ENCODE peak calls at places on chromosome 12, in seven cellular contexts. B is A549, G is H9, H is mucosa of descending colon, C is left lung, F is transverse colon, K is IMR-90. P is an unnamed sample. For H3K4me1, the result is how much of the 10 kb centered on the place peaks cover.

GRCh38 chr12:39329015-39329414 is 113.9 kb downstream of the KIF21A start:
- DNase-seq in B (no peak), G (no peak), H (no peak), C (no peak), F (no peak), K (no peak), P (no peak)

GRCh38 chr12:99911967-99912366 is 72.8 kb downstream of the ANKS1B start:
- DNase-seq in B (no peak), G (no peak), H (no peak), C (no peak), F (no peak), K (no peak), P (no peak)

GRCh38 chr12:69712826-69713225 is 13.7 kb upstream of the BEST3 start:
- DNase-seq in B (no peak), G (no peak), H (no peak), C (no peak), F (no peak), K (no peak), P (no peak)

GRCh38 chr12:105229446-105229845 is 6.5 kb downstream of the APPL2 start:
- DNase-seq in B (no peak), G (no peak), H (no peak), C (no peak), F (no peak), K (peak), P (peak)

GRCh38 chr12:123089631-123090353 is 61.1 kb downstream of the PITPNM2 start:
- DNase-seq in B (peak), G (no peak), H (no peak), C (no peak), F (no peak), K (peak), P (no peak)

GRCh38 chr12:50765325-50765911 is 1.5 kb downstream of the ATF1 start:
- DNase-seq in B (peak), G (peak), H (no peak), C (no peak), F (peak), K (peak), P (peak)

GRCh38 chr12:57757771-57758170 is 2.9 kb downstream of the MARCHF9 start:
- DNase-seq in B (no peak), G (no peak), H (no peak), C (no peak), F (no peak), K (no peak), P (no peak)

GRCh38 chr12:91172051-91172450 is 10.6 kb downstream of the DCN start:
- DNase-seq in B (no peak), G (no peak), H (no peak), C (no peak), F (no peak), K (no peak), P (no peak)

GRCh38 chr12:45426294-45426693 is 210.4 kb downstream of the ANO6 start:
- DNase-seq in B (no peak), G (no peak), H (no peak), C (no peak), F (no peak), K (no peak), P (no peak)

GRCh38 chr12:2411586-2412304 is 359.0 kb downstream of the CACNA1C start:
- DNase-seq in B (no peak), G (peak), H (no peak), C (no peak), F (no peak), K (no peak), P (no peak)

GRCh38 chr12:26906704-26907103 is 31.1 kb downstream of the INTS13 start:
- DNase-seq in B (no peak), G (no peak), H (no peak), C (no peak), F (no peak), K (no peak), P (no peak)

GRCh38 chr12:56219840-56220239 is 1.9 kb downstream of the RNF41 start:
- DNase-seq in B (no peak), G (no peak), H (no peak), C (no peak), F (no peak), K (no peak), P (no peak)

GRCh38 chr12:46154221-46154975 is 114.4 kb downstream of the SLC38A1 start:
- DNase-seq in B (peak), G (no peak), H (no peak), C (no peak), F (no peak), K (peak), P (no peak)

GRCh38 chr12:32535260-32535999 is 136.1 kb downstream of the FGD4 start:
- DNase-seq in B (peak), G (peak), H (peak), C (peak), F (peak), K (peak), P (peak)

GRCh38 chr12:34108405-34108803 is 86.1 kb downstream of the ALG10 start:
- DNase-seq in B (no peak), G (no peak), H (no peak), C (no peak), F (no peak), K (no peak), P (no peak)

GRCh38 chr12:38156497-38157245 is 159.9 kb upstream of the ALG10B start:
- DNase-seq in B (no peak), G (peak), H (no peak), C (no peak), F (no peak), K (no peak), P (peak)

GRCh38 chr12:98698603-98699463 is 53.7 kb downstream of the APAF1 start:
- DNase-seq in B (peak), G (no peak), H (peak), C (peak), F (peak), K (peak), P (peak)

GRCh38 chr12:9794484-9795063 is 32.7 kb upstream of the KLRF1 start:
- DNase-seq in B (no peak), G (no peak), H (no peak), C (no peak), F (no peak), K (no peak), P (no peak)
- H3K4me1 ChIP-seq in B (under half), G (under half), H (under half), C (under half), F (under half), K (under half), P (under half)

DNA sequence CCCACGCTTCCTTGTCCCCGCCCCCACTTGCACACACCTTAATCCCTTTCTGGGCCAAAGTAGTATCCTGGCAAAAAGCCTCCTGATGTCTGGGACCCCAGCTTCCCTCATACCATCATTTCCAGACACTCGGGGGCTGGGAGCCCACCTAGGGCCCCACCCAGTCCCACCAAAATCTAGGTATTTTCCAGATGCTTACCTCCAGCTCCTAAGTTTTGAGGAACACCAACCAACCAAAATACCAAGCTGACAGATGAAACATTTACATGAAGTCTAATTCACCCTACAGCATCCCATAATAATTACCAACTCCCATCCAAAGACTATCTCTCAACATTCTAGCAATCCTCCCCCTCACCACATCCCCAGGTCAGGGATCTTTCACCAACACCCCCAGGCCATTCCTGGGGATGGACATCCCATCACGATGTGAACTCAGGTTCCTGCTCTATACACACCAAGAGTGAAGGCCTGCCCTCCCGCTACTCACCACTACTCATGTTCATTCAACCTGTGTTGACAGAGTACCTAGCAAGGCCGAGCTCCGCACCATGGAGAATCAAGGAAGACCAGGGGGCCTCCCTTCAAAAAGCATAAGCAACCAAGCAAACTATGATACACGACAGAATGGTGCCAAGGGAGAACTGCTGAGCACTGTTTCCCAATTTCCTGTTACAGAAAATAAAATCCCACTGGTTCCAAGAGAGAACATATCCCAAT is 1.6 kb upstream of the CHD4 start:
- DNase-seq in B (peak), G (peak), H (peak), C (peak), F (no peak), K (no peak), P (no peak)
- H3K4me1 ChIP-seq in B (under half), G (under half), H (under half), C (under half), F (half or more), K (under half), P (under half)

GRCh38 chr12:25200703-25201102 is 5.7 kb downstream of the ETFRF1 start:
- DNase-seq in B (no peak), G (no peak), H (no peak), C (no peak), F (no peak), K (peak), P (no peak)

GRCh38 chr12:25195056-25195971 is at the start of the genes DNAI7 and ETFRF1:
- DNase-seq in B (peak), G (peak), H (peak), C (peak), F (peak), K (peak), P (peak)

GRCh38 chr12:25194722-25195055 is 271 bp downstream of the DNAI7 start:
- DNase-seq in B (no peak), G (no peak), H (no peak), C (no peak), F (no peak), K (no peak), P (no peak)

GRCh38 chr12:25194211-25194610 is 749 bp downstream of the DNAI7 start:
- DNase-seq in B (no peak), G (no peak), H (no peak), C (no peak), F (no peak), K (no peak), P (no peak)

DNA sequence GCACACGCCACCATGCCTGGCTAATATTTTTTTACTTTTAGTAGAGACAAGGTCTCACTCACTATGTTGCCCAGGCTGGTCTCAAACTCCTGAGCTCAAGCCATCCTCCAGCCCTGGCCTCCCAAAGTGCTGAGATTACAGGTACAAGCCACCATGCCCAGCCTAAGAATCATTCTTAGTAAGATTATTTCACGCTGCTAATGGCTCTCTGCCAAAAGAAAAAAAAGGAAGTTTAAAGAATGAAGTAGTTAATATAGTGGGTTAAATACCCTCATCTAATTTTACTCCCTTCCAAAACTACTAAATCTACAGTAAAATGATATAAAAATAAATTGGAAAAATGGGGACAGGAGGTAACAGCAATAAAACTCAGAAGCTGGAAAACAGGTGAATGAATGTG is 2.6 kb downstream of the ETFRF1 start:
- DNase-seq in B (no peak), G (no peak), H (no peak), C (no peak), F (no peak), K (no peak), P (no peak)
- H3K4me1 ChIP-seq in B (under half), G (under half), H (under half), C (under half), F (under half), K (under half), P (under half)

GRCh38 chr12:4277856-4278581 is 4.5 kb downstream of the CCND2 start:
- DNase-seq in B (no peak), G (peak), H (no peak), C (no peak), F (no peak), K (no peak), P (no peak)

GRCh38 chr12:4280351-4281163 is 7.0 kb downstream of the CCND2 start:
- DNase-seq in B (no peak), G (no peak), H (peak), C (no peak), F (peak), K (no peak), P (peak)

GRCh38 chr12:4281173-4281654 is 7.7 kb downstream of the CCND2 start:
- DNase-seq in B (no peak), G (no peak), H (peak), C (no peak), F (peak), K (no peak), P (peak)

GRCh38 chr12:4278582-4278939 is 5.0 kb downstream of the CCND2 start:
- DNase-seq in B (no peak), G (no peak), H (peak), C (peak), F (peak), K (no peak), P (peak)

DNA sequence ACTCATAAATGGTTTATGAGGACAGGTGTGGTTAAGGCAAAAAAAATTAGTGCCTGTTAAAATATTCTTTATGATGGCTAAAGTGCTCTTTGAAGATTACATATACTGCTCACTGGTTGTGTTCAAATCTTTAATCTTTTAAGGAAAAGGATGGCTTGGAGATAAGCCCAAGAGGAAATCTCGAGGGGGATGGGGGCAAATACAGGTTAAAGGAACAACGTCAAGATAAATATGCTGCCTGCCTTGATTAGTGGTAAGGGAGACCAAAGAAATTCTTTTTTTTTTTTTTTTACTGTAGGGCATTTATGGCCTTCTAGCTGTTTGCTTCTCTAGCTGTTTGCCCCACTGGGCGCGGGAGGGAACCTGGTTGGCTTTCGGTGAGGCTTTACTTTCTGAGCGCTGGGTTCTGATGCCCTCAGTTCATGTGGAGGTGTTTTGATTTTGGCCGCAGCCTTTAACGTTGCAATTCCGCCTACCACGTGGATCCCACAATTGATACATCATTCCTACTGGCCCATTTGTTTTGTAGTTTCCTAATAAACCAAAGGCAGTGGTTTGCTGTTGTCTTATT is 5.6 kb downstream of the CCND2 start:
- DNase-seq in B (no peak), G (no peak), H (peak), C (no peak), F (peak), K (no peak), P (peak)
- H3K4me1 ChIP-seq in B (under half), G (under half), H (half or more), C (half or more), F (half or more), K (under half), P (under half)

GRCh38 chr12:11746940-11747716 is 97.7 kb downstream of the ETV6 start:
- DNase-seq in B (no peak), G (no peak), H (no peak), C (no peak), F (no peak), K (no peak), P (no peak)
- H3K4me1 ChIP-seq in B (under half), G (under half), H (under half), C (half or more), F (under half), K (under half), P (under half)

DNA sequence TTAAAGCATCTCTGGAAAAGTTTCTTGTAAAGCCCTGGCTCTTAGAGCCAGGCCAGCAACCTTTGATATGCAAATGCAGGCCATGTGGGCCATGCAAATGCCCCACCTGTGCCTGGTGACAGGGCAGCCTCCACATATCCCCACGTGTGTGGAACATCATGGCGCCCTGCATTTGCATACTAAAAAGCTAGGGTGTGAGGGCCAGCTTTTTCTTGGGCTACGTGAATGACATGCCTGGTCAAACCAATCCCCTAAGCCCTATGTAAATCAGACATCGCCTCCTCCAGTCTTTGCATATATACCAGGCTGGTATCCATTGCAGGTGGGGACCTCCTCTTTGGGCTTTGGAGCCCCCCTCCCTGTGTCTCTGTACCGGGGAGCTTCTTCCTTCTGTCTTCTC is 6.4 kb downstream of the CSRP2 start:
- DNase-seq in B (no peak), G (peak), H (no peak), C (no peak), F (no peak), K (no peak), P (no peak)
- H3K4me1 ChIP-seq in B (under half), G (under half), H (under half), C (under half), F (under half), K (under half), P (under half)